ENCODE peak calls at places on chromosomes 3 and 15, in eight cellular contexts. One of them, this sample, is unnamed.

GRCh38 chr3:195446359-195446758 is 3.5 kb upstream of the ACAP2 start:
- DNase-seq in mucosa of descending colon: no peak
- DNase-seq in choroid plexus epithelial cell: no peak
- DNase-seq in ovary: no peak
- DNase-seq in fibroblast of lung: no peak
- DNase-seq in HL-60: no peak
- DNase-seq in GM12865: no peak
- DNase-seq in uterus: no peak
- DNase-seq in this sample: no peak

GRCh38 chr3:34277110-34277509 is 478.7 kb downstream of the PDCD6IP start:
- DNase-seq in mucosa of descending colon: no peak
- DNase-seq in choroid plexus epithelial cell: no peak
- DNase-seq in ovary: no peak
- DNase-seq in fibroblast of lung: no peak
- DNase-seq in HL-60: no peak
- DNase-seq in GM12865: no peak
- DNase-seq in uterus: no peak
- DNase-seq in this sample: no peak

GRCh38 chr3:169237181-169237580 is 426.3 kb downstream of the MECOM start:
- DNase-seq in mucosa of descending colon: no peak
- DNase-seq in choroid plexus epithelial cell: peak; percentile 38
- DNase-seq in ovary: no peak
- DNase-seq in fibroblast of lung: peak; percentile 55
- DNase-seq in HL-60: no peak
- DNase-seq in GM12865: no peak
- DNase-seq in uterus: no peak
- DNase-seq in this sample: peak; percentile 38

GRCh38 chr3:136708339-136708985 is 43.7 kb downstream of the STAG1 start:
- DNase-seq in mucosa of descending colon: no peak
- DNase-seq in choroid plexus epithelial cell: no peak
- DNase-seq in ovary: no peak
- DNase-seq in fibroblast of lung: no peak
- DNase-seq in HL-60: no peak
- DNase-seq in GM12865: no peak
- DNase-seq in uterus: no peak
- DNase-seq in this sample: peak; percentile 12

GRCh38 chr3:56131976-56132590 is 336.2 kb downstream of the ERC2 start:
- DNase-seq in mucosa of descending colon: no peak
- DNase-seq in choroid plexus epithelial cell: peak; percentile 97
- DNase-seq in ovary: no peak
- DNase-seq in fibroblast of lung: peak; percentile 96
- DNase-seq in HL-60: peak; percentile 71
- DNase-seq in GM12865: no peak
- DNase-seq in uterus: peak; percentile 32
- DNase-seq in this sample: peak; percentile 82

GRCh38 chr3:43789028-43789427 is 98.3 kb downstream of the ABHD5 start:
- DNase-seq in mucosa of descending colon: no peak
- DNase-seq in choroid plexus epithelial cell: no peak
- DNase-seq in ovary: no peak
- DNase-seq in fibroblast of lung: no peak
- DNase-seq in HL-60: no peak
- DNase-seq in GM12865: no peak
- DNase-seq in uterus: no peak
- DNase-seq in this sample: no peak

GRCh38 chr15:42616107-42616506 is 40.7 kb downstream of the STARD9 start:
- DNase-seq in mucosa of descending colon: no peak
- DNase-seq in choroid plexus epithelial cell: no peak
- DNase-seq in ovary: no peak
- DNase-seq in fibroblast of lung: no peak
- DNase-seq in HL-60: no peak
- DNase-seq in GM12865: no peak
- DNase-seq in uterus: no peak
- DNase-seq in this sample: no peak

GRCh38 chr3:59754456-59754855 is 704.6 kb upstream of the CFAP20DC start:
- DNase-seq in mucosa of descending colon: no peak
- DNase-seq in choroid plexus epithelial cell: no peak
- DNase-seq in ovary: no peak
- DNase-seq in fibroblast of lung: peak; percentile 22
- DNase-seq in HL-60: no peak
- DNase-seq in GM12865: no peak
- DNase-seq in uterus: no peak
- DNase-seq in this sample: no peak

GRCh38 chr15:60713096-60714084 is 234.4 kb upstream of the ICE2 start:
- DNase-seq in mucosa of descending colon: no peak
- DNase-seq in choroid plexus epithelial cell: peak; percentile 40
- DNase-seq in ovary: no peak
- DNase-seq in fibroblast of lung: peak; percentile 75
- DNase-seq in HL-60: no peak
- DNase-seq in GM12865: no peak
- DNase-seq in uterus: peak; percentile 32
- DNase-seq in this sample: peak; percentile 77

GRCh38 chr3:170357920-170358854 is 672 bp downstream of the SKIL start:
- DNase-seq in mucosa of descending colon: peak; percentile 90
- DNase-seq in choroid plexus epithelial cell: peak; percentile 75
- DNase-seq in ovary: peak; percentile 90
- DNase-seq in fibroblast of lung: peak; percentile 69
- DNase-seq in HL-60: peak; percentile 38
- DNase-seq in GM12865: peak; percentile 84
- DNase-seq in uterus: peak; percentile 85
- DNase-seq in this sample: peak; percentile 75

GRCh38 chr3:134378384-134378783 is 4.1 kb upstream of the AMOTL2 start:
- DNase-seq in mucosa of descending colon: peak; percentile 68
- DNase-seq in choroid plexus epithelial cell: peak; percentile 57
- DNase-seq in ovary: no peak
- DNase-seq in fibroblast of lung: no peak
- DNase-seq in HL-60: no peak
- DNase-seq in GM12865: peak; percentile 32
- DNase-seq in uterus: no peak
- DNase-seq in this sample: peak; percentile 42
- TF ChIP-seq CTCF in mucosa of descending colon: peak; percentile 36
- TF ChIP-seq CTCF in choroid plexus epithelial cell: peak; percentile 68
- TF ChIP-seq CTCF in ovary: no peak
- TF ChIP-seq CTCF in fibroblast of lung: peak; percentile 31
- TF ChIP-seq CTCF in HL-60: no peak
- TF ChIP-seq CTCF in GM12865: peak; percentile 42
- TF ChIP-seq CTCF in uterus: peak; percentile 27
- TF ChIP-seq CTCF in this sample: peak; percentile 21

GRCh38 chr3:72437666-72438065 is 410.6 kb downstream of the SHQ1 start:
- DNase-seq in mucosa of descending colon: no peak
- DNase-seq in choroid plexus epithelial cell: no peak
- DNase-seq in ovary: no peak
- DNase-seq in fibroblast of lung: no peak
- DNase-seq in HL-60: no peak
- DNase-seq in GM12865: no peak
- DNase-seq in uterus: no peak
- DNase-seq in this sample: no peak

GRCh38 chr3:72440491-72440890 is 407.8 kb downstream of the SHQ1 start:
- DNase-seq in mucosa of descending colon: no peak
- DNase-seq in choroid plexus epithelial cell: no peak
- DNase-seq in ovary: no peak
- DNase-seq in fibroblast of lung: no peak
- DNase-seq in HL-60: no peak
- DNase-seq in GM12865: peak; percentile 54
- DNase-seq in uterus: no peak
- DNase-seq in this sample: no peak

GRCh38 chr3:72439321-72440183 is 408.7 kb downstream of the SHQ1 start:
- DNase-seq in mucosa of descending colon: no peak
- DNase-seq in choroid plexus epithelial cell: no peak
- DNase-seq in ovary: no peak
- DNase-seq in fibroblast of lung: peak; percentile 60
- DNase-seq in HL-60: no peak
- DNase-seq in GM12865: peak; percentile 38
- DNase-seq in uterus: no peak
- DNase-seq in this sample: no peak

GRCh38 chr3:72436863-72437592 is 411.2 kb downstream of the SHQ1 start:
- DNase-seq in mucosa of descending colon: no peak
- DNase-seq in choroid plexus epithelial cell: no peak
- DNase-seq in ovary: no peak
- DNase-seq in fibroblast of lung: no peak
- DNase-seq in HL-60: no peak
- DNase-seq in GM12865: no peak
- DNase-seq in uterus: no peak
- DNase-seq in this sample: no peak

GRCh38 chr3:72438072-72438471 is 410.2 kb downstream of the SHQ1 start:
- DNase-seq in mucosa of descending colon: no peak
- DNase-seq in choroid plexus epithelial cell: no peak
- DNase-seq in ovary: no peak
- DNase-seq in fibroblast of lung: no peak
- DNase-seq in HL-60: no peak
- DNase-seq in GM12865: no peak
- DNase-seq in uterus: no peak
- DNase-seq in this sample: no peak
- H3K4me3 ChIP-seq in mucosa of descending colon: no peak overlapping the region
- H3K4me3 ChIP-seq in choroid plexus epithelial cell: no peak overlapping the region
- H3K4me3 ChIP-seq in ovary: no peak overlapping the region
- H3K4me3 ChIP-seq in fibroblast of lung: no peak overlapping the region
- H3K4me3 ChIP-seq in HL-60: no peak overlapping the region
- H3K4me3 ChIP-seq in GM12865: no peak overlapping the region
- H3K4me3 ChIP-seq in uterus: no peak overlapping the region
- H3K4me3 ChIP-seq in this sample: no peak overlapping the region

GRCh38 chr3:141050913-141051632 is at the start of gene SPSB4:
- DNase-seq in mucosa of descending colon: peak; percentile 48
- DNase-seq in choroid plexus epithelial cell: peak; percentile 31
- DNase-seq in ovary: no peak
- DNase-seq in fibroblast of lung: peak; percentile 68
- DNase-seq in HL-60: peak; percentile 21
- DNase-seq in GM12865: no peak
- DNase-seq in uterus: no peak
- DNase-seq in this sample: peak; percentile 27
- TF ChIP-seq CTCF in mucosa of descending colon: no peak
- TF ChIP-seq CTCF in choroid plexus epithelial cell: no peak
- TF ChIP-seq CTCF in ovary: no peak
- TF ChIP-seq CTCF in fibroblast of lung: no peak
- TF ChIP-seq CTCF in HL-60: peak; percentile 0
- TF ChIP-seq CTCF in GM12865: no peak
- TF ChIP-seq CTCF in uterus: no peak
- TF ChIP-seq CTCF in this sample: no peak

GRCh38 chr3:107260221-107260620 is 117.0 kb upstream of the CCDC54 start:
- DNase-seq in mucosa of descending colon: no peak
- DNase-seq in choroid plexus epithelial cell: no peak
- DNase-seq in ovary: no peak
- DNase-seq in fibroblast of lung: no peak
- DNase-seq in HL-60: no peak
- DNase-seq in GM12865: no peak
- DNase-seq in uterus: no peak
- DNase-seq in this sample: no peak
- H3K4me3 ChIP-seq in mucosa of descending colon: no peak overlapping the region
- H3K4me3 ChIP-seq in choroid plexus epithelial cell: no peak overlapping the region
- H3K4me3 ChIP-seq in ovary: no peak overlapping the region
- H3K4me3 ChIP-seq in fibroblast of lung: no peak overlapping the region
- H3K4me3 ChIP-seq in HL-60: no peak overlapping the region
- H3K4me3 ChIP-seq in GM12865: no peak overlapping the region
- H3K4me3 ChIP-seq in uterus: no peak overlapping the region
- H3K4me3 ChIP-seq in this sample: no peak overlapping the region

DNA sequence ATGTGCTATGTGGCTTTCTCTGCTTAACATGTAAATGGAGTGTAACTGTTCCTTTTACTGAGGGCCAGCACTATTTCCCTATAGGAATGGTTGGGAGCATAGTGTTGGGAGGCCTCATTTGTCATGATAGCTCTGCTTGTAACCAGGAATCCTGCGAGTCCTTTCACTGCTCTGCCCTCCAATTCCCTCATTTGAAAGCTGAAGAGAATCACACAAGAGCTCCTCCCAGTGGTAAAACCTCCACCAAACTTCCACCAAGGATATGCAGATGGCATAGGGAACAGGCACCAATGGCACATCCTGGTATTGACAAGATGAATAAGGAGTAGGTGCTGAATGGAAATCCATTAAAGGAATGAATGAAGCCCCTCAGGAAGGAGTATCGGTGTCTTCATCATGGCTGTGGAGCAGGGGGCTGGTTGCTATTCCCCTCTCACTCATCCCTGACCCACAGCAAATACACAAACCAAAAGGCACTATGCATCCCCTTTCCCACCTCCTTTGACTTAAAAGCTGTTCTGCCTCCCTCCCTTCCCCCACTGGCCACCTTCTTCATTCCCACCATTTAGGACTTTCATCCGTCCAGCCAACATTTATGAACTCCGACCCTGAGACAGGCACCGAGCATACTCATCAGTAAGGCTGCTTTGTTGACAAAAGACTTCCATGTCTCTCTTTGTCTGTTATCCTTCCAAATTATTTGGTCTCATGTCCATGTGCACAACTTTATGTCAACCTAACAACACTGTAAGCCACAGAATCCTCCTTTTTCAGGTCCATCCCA is 560.8 kb downstream of the FOXP1 start:
- DNase-seq in mucosa of descending colon: no peak
- DNase-seq in choroid plexus epithelial cell: peak; percentile 52
- DNase-seq in ovary: no peak
- DNase-seq in fibroblast of lung: peak; percentile 26
- DNase-seq in HL-60: no peak
- DNase-seq in GM12865: no peak
- DNase-seq in uterus: no peak
- DNase-seq in this sample: peak; percentile 53
- TF ChIP-seq CTCF in mucosa of descending colon: no peak
- TF ChIP-seq CTCF in choroid plexus epithelial cell: peak; percentile 56
- TF ChIP-seq CTCF in ovary: no peak
- TF ChIP-seq CTCF in fibroblast of lung: peak; percentile 6
- TF ChIP-seq CTCF in HL-60: no peak
- TF ChIP-seq CTCF in GM12865: no peak
- TF ChIP-seq CTCF in uterus: no peak
- TF ChIP-seq CTCF in this sample: peak; percentile 29

GRCh38 chr15:75178171-75178937 is 23.3 kb upstream of the C15orf39 start:
- DNase-seq in mucosa of descending colon: peak; percentile 66
- DNase-seq in choroid plexus epithelial cell: peak; percentile 30
- DNase-seq in ovary: peak; percentile 57
- DNase-seq in fibroblast of lung: peak; percentile 6
- DNase-seq in HL-60: no peak
- DNase-seq in GM12865: no peak
- DNase-seq in uterus: peak; percentile 72
- DNase-seq in this sample: no peak
- H3K4me3 ChIP-seq in mucosa of descending colon: no peak overlapping the region
- H3K4me3 ChIP-seq in choroid plexus epithelial cell: peak overlapping the region; percentile 25
- H3K4me3 ChIP-seq in ovary: peak overlapping the region; percentile 35
- H3K4me3 ChIP-seq in fibroblast of lung: no peak overlapping the region
- H3K4me3 ChIP-seq in HL-60: no peak overlapping the region
- H3K4me3 ChIP-seq in GM12865: no peak overlapping the region
- H3K4me3 ChIP-seq in uterus: peak overlapping the region; percentile 25
- H3K4me3 ChIP-seq in this sample: no peak overlapping the region

DNA sequence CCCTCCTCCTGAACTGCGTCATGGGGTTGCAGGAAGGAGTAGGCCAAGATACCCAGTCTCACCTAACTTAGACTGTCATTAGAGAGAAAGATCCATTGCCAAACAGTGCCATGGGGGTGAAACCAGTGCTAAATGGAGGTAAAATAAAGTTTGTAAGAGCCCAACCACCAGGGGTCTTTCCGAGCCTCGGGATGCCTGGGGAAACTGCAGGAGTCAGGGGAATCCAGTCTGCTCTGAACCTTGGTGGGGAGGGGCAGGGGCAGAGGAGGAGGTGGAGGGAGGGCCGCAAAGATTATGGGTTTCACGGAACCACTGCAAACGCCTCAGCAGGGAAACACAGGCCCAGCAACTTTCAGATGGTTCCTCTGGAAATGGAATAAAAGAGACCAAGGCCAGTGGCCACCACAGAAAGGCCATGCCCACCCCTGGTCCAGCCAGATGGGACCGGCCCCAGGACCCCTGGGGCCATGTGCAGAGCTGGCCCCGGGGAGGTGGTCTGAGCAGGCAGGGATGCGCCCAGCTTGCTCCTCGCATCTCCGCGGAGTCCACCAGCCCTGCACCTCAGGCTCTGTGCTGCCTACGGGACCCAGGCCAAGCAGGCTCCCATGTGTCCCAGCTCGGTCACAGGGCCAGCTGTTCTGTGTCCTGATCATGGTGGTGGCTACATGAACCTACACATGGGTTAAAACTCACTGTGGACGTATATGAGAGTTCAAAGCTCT is 19.8 kb upstream of the GP9 start:
- DNase-seq in mucosa of descending colon: peak; percentile 13
- DNase-seq in choroid plexus epithelial cell: no peak
- DNase-seq in ovary: peak; percentile 9
- DNase-seq in fibroblast of lung: no peak
- DNase-seq in HL-60: no peak
- DNase-seq in GM12865: no peak
- DNase-seq in uterus: no peak
- DNase-seq in this sample: no peak
- TF ChIP-seq CTCF in mucosa of descending colon: no peak
- TF ChIP-seq CTCF in choroid plexus epithelial cell: no peak
- TF ChIP-seq CTCF in ovary: no peak
- TF ChIP-seq CTCF in fibroblast of lung: no peak
- TF ChIP-seq CTCF in HL-60: no peak
- TF ChIP-seq CTCF in GM12865: no peak
- TF ChIP-seq CTCF in uterus: no peak
- TF ChIP-seq CTCF in this sample: no peak